ENCODE peak calls at places on chromosomes 16 and 17, in eight cellular contexts. Z, G, W, P, J, B, M and X are unnamed samples.

GRCh38 chr16:46632778-46633733 is 11.9 kb upstream of the SHCBP1 start:
- DNase-seq in Z (no peak), G (no peak), W (no peak), P (no peak), J (no peak), B (no peak), M (no peak), X (no peak)

GRCh38 chr16:85462405-85463227 is 150.5 kb upstream of the GSE1 start:
- DNase-seq in Z (no peak), G (no peak), W (peak), P (no peak), J (no peak), B (no peak), M (peak), X (no peak)

GRCh38 chr17:2337152-2337810 is at the start of gene SGSM2:
- DNase-seq in Z (peak), G (peak), W (peak), P (peak), J (no peak), B (peak), M (peak), X (no peak)

GRCh38 chr17:65228734-65229390 is 91.7 kb downstream of the RGS9 start:
- DNase-seq in Z (peak), G (no peak), W (no peak), P (peak), J (no peak), B (peak), M (peak), X (peak)

GRCh38 chr17:27296427-27296979 is 2.6 kb downstream of the WSB1 start:
- DNase-seq in Z (peak), G (no peak), W (no peak), P (peak), J (no peak), B (peak), M (no peak), X (no peak)

GRCh38 chr17:6555331-6556120 is 829 bp downstream of the PITPNM3 start:
- DNase-seq in Z (peak), G (peak), W (peak), P (peak), J (no peak), B (peak), M (no peak), X (no peak)

GRCh38 chr17:46152423-46152822 is 40.8 kb downstream of the KANSL1 start:
- DNase-seq in Z (no peak), G (no peak), W (no peak), P (no peak), J (no peak), B (no peak), M (no peak), X (no peak)

GRCh38 chr16:25192096-25192495 is 24.7 kb upstream of the AQP8 start:
- DNase-seq in Z (no peak), G (no peak), W (no peak), P (no peak), J (no peak), B (peak), M (no peak), X (peak)

GRCh38 chr17:74212262-74212912 is 984 bp upstream of the TTYH2 start:
- DNase-seq in Z (peak), G (no peak), W (peak), P (peak), J (no peak), B (peak), M (no peak), X (no peak)

GRCh38 chr16:81266680-81267095 is 28.2 kb downstream of the BCO1 start:
- DNase-seq in Z (no peak), G (peak), W (no peak), P (peak), J (no peak), B (peak), M (no peak), X (no peak)

GRCh38 chr17:4249452-4250029 is 14.2 kb downstream of the ANKFY1 start:
- DNase-seq in Z (peak), G (no peak), W (no peak), P (peak), J (no peak), B (peak), M (peak), X (no peak)

GRCh38 chr17:21058098-21058893 is 15.5 kb upstream of the USP22 start:
- DNase-seq in Z (peak), G (no peak), W (no peak), P (peak), J (no peak), B (peak), M (no peak), X (no peak)

GRCh38 chr16:24999856-25000447 is 15.2 kb downstream of the ARHGAP17 start:
- DNase-seq in Z (no peak), G (no peak), W (no peak), P (peak), J (no peak), B (no peak), M (no peak), X (no peak)

GRCh38 chr16:12186774-12187335 is 210.3 kb downstream of the SNX29 start:
- DNase-seq in Z (no peak), G (no peak), W (no peak), P (peak), J (no peak), B (peak), M (no peak), X (no peak)

GRCh38 chr17:19386974-19387920 is at the start of gene MFAP4:
- DNase-seq in Z (peak), G (no peak), W (peak), P (no peak), J (peak), B (no peak), M (peak), X (peak)

GRCh38 chr16:15874745-15875314 is 13.6 kb downstream of the CEP20 start:
- DNase-seq in Z (peak), G (no peak), W (peak), P (peak), J (peak), B (peak), M (peak), X (peak)

GRCh38 chr17:37710344-37710886 is 34.4 kb downstream of the HNF1B start:
- DNase-seq in Z (peak), G (peak), W (no peak), P (peak), J (no peak), B (peak), M (peak), X (no peak)

GRCh38 chr16:716250-716607 is 1.3 kb downstream of the METRN start:
- DNase-seq in Z (peak), G (no peak), W (no peak), P (no peak), J (peak), B (no peak), M (no peak), X (no peak)

GRCh38 chr16:81673432-81673831 is 105.7 kb upstream of the PLCG2 start:
- DNase-seq in Z (no peak), G (no peak), W (no peak), P (no peak), J (no peak), B (no peak), M (no peak), X (no peak)

GRCh38 chr16:50152386-50152806 is 710 bp upstream of the TENT4B start:
- DNase-seq in Z (peak), G (no peak), W (no peak), P (peak), J (no peak), B (peak), M (peak), X (no peak)

GRCh38 chr17:18056214-18056613 is 17.0 kb downstream of the GID4 start:
- DNase-seq in Z (no peak), G (no peak), W (no peak), P (no peak), J (no peak), B (no peak), M (no peak), X (no peak)

GRCh38 chr17:80005360-80006338 is 30.0 kb downstream of the TBC1D16 start:
- DNase-seq in Z (peak), G (no peak), W (no peak), P (peak), J (no peak), B (peak), M (peak), X (no peak)

GRCh38 chr16:17445421-17445820 is 25.3 kb downstream of the XYLT1 start:
- DNase-seq in Z (no peak), G (no peak), W (no peak), P (no peak), J (no peak), B (no peak), M (no peak), X (no peak)

GRCh38 chr17:66746736-66747135 is 88.2 kb upstream of the CACNG5 start:
- DNase-seq in Z (no peak), G (no peak), W (peak), P (no peak), J (no peak), B (no peak), M (no peak), X (no peak)

GRCh38 chr17:50046179-50046578 is 9.7 kb upstream of the ITGA3 start:
- DNase-seq in Z (no peak), G (peak), W (no peak), P (no peak), J (peak), B (no peak), M (no peak), X (no peak)
- H3K4me3 ChIP-seq in Z (no peak), G (no peak), W (no peak), P (no peak), J (no peak), B (no peak), M (no peak), X (no peak)

DNA sequence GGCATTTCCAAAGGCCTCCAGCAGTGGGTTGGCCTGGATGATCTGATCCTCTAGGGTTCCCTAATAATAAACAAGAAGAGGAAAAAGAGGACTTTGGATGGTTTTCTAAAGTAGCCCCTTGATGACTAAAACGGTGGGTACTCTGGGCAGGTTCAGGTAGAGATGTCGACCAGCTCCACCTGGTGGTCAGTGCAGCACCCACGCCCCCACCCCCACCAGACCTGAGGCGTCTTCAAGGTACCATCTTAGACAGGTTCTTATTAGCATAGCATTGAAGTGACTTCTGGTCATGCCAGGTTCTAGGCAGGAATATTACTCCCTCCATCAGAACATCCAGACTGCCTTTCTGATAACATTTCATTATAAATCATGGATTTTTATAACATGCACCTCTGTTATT is 15.0 kb downstream of the MYH13 start:
- DNase-seq in Z (no peak), G (no peak), W (no peak), P (peak), J (no peak), B (no peak), M (no peak), X (no peak)
- TF ChIP-seq CTCF in Z (peak), G (no peak), W (no peak), P (peak), J (no peak), B (no peak), M (peak), X (peak)

GRCh38 chr16:20897253-20897896 is 2.8 kb downstream of the DCUN1D3 start:
- DNase-seq in Z (peak), G (no peak), W (no peak), P (peak), J (no peak), B (peak), M (no peak), X (no peak)
- H3K4me3 ChIP-seq in Z (no peak), G (no peak), W (no peak), P (peak), J (no peak), B (no peak), M (no peak), X (no peak)

GRCh38 chr16:22813946-22814325 is at the start of gene HS3ST2:
- DNase-seq in Z (peak), G (peak), W (peak), P (no peak), J (no peak), B (peak), M (peak), X (no peak)
- TF ChIP-seq CTCF in Z (no peak), G (no peak), W (no peak), P (no peak), J (no peak), B (no peak), M (no peak), X (peak)

DNA sequence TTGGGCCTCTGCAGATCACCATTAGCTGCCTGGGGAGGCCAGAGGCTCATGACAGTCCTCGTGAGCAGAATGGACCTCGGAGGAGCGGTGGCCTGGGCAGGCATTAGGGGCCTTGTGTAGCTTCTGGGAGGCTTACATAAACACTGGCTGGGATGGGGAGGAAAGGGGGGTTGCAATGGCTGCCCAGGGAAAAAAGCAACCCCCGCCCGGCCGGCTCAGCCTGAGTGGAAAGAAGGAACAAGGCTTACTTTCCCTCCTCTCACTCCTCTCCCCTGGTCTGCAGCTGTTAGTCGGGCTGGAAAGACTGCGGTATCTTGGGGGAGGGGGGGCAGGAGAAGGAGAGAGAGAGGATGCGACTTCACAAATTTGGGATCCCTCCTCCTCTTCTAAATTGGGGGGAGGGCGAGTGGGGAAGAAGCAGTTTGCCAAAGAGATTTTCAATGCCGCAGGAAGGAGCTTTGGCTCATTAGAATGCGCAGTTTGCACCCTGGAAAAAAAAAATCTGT is 6.4 kb upstream of the NR1D1 start:
- DNase-seq in Z (no peak), G (no peak), W (peak), P (no peak), J (no peak), B (no peak), M (no peak), X (no peak)
- H3K4me3 ChIP-seq in Z (no peak), G (no peak), W (no peak), P (no peak), J (no peak), B (no peak), M (no peak), X (no peak)

GRCh38 chr16:5884996-5885395 is 787.4 kb upstream of the EEF2KMT start:
- DNase-seq in Z (no peak), G (no peak), W (no peak), P (no peak), J (no peak), B (no peak), M (no peak), X (no peak)

GRCh38 chr16:5884339-5884738 is 786.7 kb upstream of the EEF2KMT start:
- DNase-seq in Z (no peak), G (no peak), W (no peak), P (no peak), J (no peak), B (no peak), M (no peak), X (no peak)

GRCh38 chr16:5882087-5882661 is 784.6 kb upstream of the EEF2KMT start:
- DNase-seq in Z (no peak), G (no peak), W (no peak), P (no peak), J (no peak), B (no peak), M (no peak), X (no peak)

DNA sequence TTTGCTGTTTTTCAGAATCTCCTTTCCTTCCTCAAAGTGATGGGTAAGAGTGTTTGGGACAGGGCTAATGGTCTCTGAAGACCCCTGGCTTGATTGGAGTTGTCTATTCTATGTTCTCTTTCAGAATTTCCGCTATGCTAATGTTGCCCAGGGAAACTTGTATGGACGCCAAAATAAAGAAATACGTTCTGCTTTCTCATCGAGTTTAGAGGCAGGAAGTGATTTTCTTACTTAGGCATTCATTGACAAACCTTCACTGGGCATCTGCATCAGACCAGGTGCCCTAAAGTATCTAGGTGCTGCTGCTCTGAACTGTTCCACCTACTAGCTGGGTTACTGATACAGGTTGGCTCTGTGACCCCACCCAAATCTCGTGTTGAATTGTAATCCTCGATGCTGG is 787.9 kb upstream of the EEF2KMT start:
- DNase-seq in Z (no peak), G (no peak), W (no peak), P (no peak), J (no peak), B (peak), M (no peak), X (no peak)
- TF ChIP-seq CTCF in Z (no peak), G (no peak), W (no peak), P (no peak), J (no peak), B (no peak), M (no peak), X (no peak)

GRCh38 chr17:78180083-78180482 is 6.8 kb downstream of the TK1 start:
- DNase-seq in Z (no peak), G (no peak), W (no peak), P (no peak), J (no peak), B (no peak), M (no peak), X (no peak)
- H3K4me3 ChIP-seq in Z (no peak), G (no peak), W (no peak), P (no peak), J (no peak), B (no peak), M (no peak), X (no peak)

GRCh38 chr16:71542377-71542776 is 16.2 kb downstream of the CHST4 start:
- DNase-seq in Z (peak), G (no peak), W (no peak), P (peak), J (no peak), B (peak), M (peak), X (no peak)
- TF ChIP-seq CTCF in Z (peak), G (no peak), W (no peak), P (peak), J (peak), B (peak), M (peak), X (peak)

GRCh38 chr17:58338454-58338841 is 9.9 kb upstream of the TSPOAP1 start:
- DNase-seq in Z (no peak), G (no peak), W (no peak), P (no peak), J (no peak), B (no peak), M (no peak), X (no peak)
- H3K4me3 ChIP-seq in Z (no peak), G (no peak), W (no peak), P (no peak), J (no peak), B (no peak), M (peak), X (no peak)

DNA sequence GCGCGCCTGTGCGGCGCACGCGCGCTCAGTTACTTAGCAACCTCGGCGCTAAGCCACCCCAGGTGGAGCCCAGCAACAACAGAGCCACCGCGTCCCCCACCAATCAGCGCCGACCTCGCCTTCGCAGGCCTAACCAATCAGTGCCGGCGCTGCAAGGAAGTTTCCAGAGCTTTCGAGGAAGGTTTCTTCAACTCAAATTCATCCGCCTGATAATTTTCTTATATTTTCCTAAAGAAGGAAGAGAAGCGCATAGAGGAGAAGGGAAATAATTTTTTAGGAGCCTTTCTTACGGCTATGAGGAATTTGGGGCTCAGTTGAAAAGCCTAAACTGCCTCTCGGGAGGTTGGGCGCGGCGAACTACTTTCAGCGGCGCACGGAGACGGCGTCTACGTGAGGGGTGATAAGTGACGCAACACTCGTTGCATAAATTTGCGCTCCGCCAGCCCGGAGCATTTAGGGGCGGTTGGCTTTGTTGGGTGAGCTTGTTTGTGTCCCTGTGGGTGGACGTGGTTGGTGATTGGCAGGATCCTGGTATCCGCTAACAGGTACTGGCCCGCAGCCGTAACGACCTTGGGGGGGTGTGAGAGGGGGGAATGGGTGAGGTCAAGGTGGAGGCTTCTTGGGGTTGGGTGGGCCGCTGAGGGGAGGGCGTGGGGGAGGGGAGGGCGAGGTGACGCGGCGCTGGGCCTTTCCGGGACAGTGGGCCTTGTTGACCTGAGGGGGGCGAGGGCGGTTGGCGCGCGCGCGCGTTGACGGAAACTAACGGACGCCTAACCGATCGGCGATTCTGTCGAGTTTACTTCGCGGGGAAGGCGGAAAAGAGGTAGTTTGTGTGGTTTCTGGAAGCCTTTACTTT is at the start of gene UBB:
- DNase-seq in Z (peak), G (peak), W (peak), P (peak), J (peak), B (peak), M (peak), X (peak)
- TF ChIP-seq CTCF in Z (no peak), G (no peak), W (no peak), P (no peak), J (no peak), B (no peak), M (no peak), X (no peak)